ENCODE peak calls at places on chromosomes 11 and 22, in eight cellular contexts. N, C, I, V, O, Q, P and G are unnamed samples.
A peak's percentile ranks its signal among the peaks of the same experiment; 100 is the strongest.

GRCh38 chr11:8833568-8834275 is 77.3 kb upstream of the AKIP1 start:
- DNase-seq in N (no peak), C (no peak), I (no peak), V (no peak), O (no peak), Q (no peak), P (no peak), G (no peak)

GRCh38 chr11:64268687-64269379 is 15.6 kb downstream of the BAD start:
- DNase-seq in N (peak; percentile 83), C (no peak), I (peak; percentile 80), V (peak; percentile 82), O (no peak), Q (no peak), P (no peak), G (peak; percentile 94)

GRCh38 chr11:119193626-119194025 is 8.4 kb downstream of the NHERF4 start:
- DNase-seq in N (no peak), C (no peak), I (no peak), V (no peak), O (no peak), Q (no peak), P (no peak), G (no peak)

GRCh38 chr22:41574847-41575381 is 14.1 kb downstream of the CSDC2 start:
- DNase-seq in N (peak; percentile 54), C (peak; percentile 39), I (peak; percentile 59), V (peak; percentile 36), O (no peak), Q (no peak), P (no peak), G (peak; percentile 90)

GRCh38 chr22:24423519-24424000 is 3.8 kb upstream of the ADORA2A start:
- DNase-seq in N (peak; percentile 54), C (peak; percentile 63), I (peak; percentile 73), V (peak; percentile 60), O (no peak), Q (peak; percentile 74), P (no peak), G (peak; percentile 57)

GRCh38 chr22:37496651-37497599 is 10.7 kb upstream of the MFNG start:
- DNase-seq in N (no peak), C (no peak), I (no peak), V (no peak), O (no peak), Q (no peak), P (peak; percentile 71), G (no peak)

GRCh38 chr11:31443802-31444201 is 65.6 kb downstream of the IMMP1L start:
- DNase-seq in N (no peak), C (no peak), I (no peak), V (no peak), O (no peak), Q (no peak), P (no peak), G (no peak)

GRCh38 chr22:28477556-28477955 is 202.1 kb downstream of the TTC28 start:
- DNase-seq in N (no peak), C (no peak), I (no peak), V (no peak), O (no peak), Q (no peak), P (no peak), G (no peak)

GRCh38 chr11:850777-851762 is 8.4 kb downstream of the TSPAN4 start:
- DNase-seq in N (no peak), C (no peak), I (no peak), V (no peak), O (no peak), Q (no peak), P (no peak), G (no peak)

GRCh38 chr22:48783821-48784266 is 1043.8 kb downstream of the BRD1 start:
- DNase-seq in N (no peak), C (peak; percentile 15), I (no peak), V (no peak), O (no peak), Q (no peak), P (no peak), G (no peak)

GRCh38 chr11:17653606-17654005 is 65.8 kb upstream of the MYOD1 start:
- DNase-seq in N (no peak), C (no peak), I (no peak), V (no peak), O (no peak), Q (no peak), P (no peak), G (no peak)

GRCh38 chr11:97615541-97615940 is 1225.7 kb downstream of the JRKL start:
- DNase-seq in N (no peak), C (no peak), I (no peak), V (no peak), O (no peak), Q (no peak), P (no peak), G (no peak)

GRCh38 chr11:126310229-126310991 is 6.5 kb downstream of the DCPS start:
- DNase-seq in N (peak; percentile 67), C (peak; percentile 75), I (peak; percentile 84), V (peak; percentile 81), O (peak; percentile 42), Q (peak; percentile 85), P (no peak), G (peak; percentile 90)

GRCh38 chr11:78318733-78319132 is 98.9 kb downstream of the GAB2 start:
- DNase-seq in N (no peak), C (no peak), I (no peak), V (no peak), O (no peak), Q (no peak), P (no peak), G (no peak)
- TF ChIP-seq CTCF in N (no peak), C (no peak), I (no peak), V (no peak), O (no peak), Q (no peak), P (no peak), G (no peak)

GRCh38 chr22:47281126-47282106 is 519.0 kb downstream of the TBC1D22A start:
- DNase-seq in N (no peak), C (no peak), I (no peak), V (no peak), O (no peak), Q (no peak), P (no peak), G (no peak)
- H3K9me3 ChIP-seq in N (no peaks in the 10 kb centered on the region), C (no peaks in the 10 kb centered on the region), I (no peaks in the 10 kb centered on the region), V (no peaks in the 10 kb centered on the region), O (no peaks in the 10 kb centered on the region), Q (no peaks in the 10 kb centered on the region), P (no peaks in the 10 kb centered on the region), G (no peaks in the 10 kb centered on the region)

GRCh38 chr11:43577566-43578264 is 102.8 kb upstream of the HSD17B12 start:
- DNase-seq in N (no peak), C (no peak), I (no peak), V (no peak), O (no peak), Q (no peak), P (no peak), G (no peak)

GRCh38 chr11:43579919-43580276 is 100.6 kb upstream of the HSD17B12 start:
- DNase-seq in N (no peak), C (no peak), I (no peak), V (no peak), O (no peak), Q (no peak), P (no peak), G (no peak)

GRCh38 chr11:43578346-43579170 is 102.0 kb upstream of the HSD17B12 start:
- DNase-seq in N (no peak), C (no peak), I (no peak), V (no peak), O (no peak), Q (no peak), P (no peak), G (no peak)

GRCh38 chr11:43580735-43581369 is 99.7 kb upstream of the HSD17B12 start:
- DNase-seq in N (no peak), C (no peak), I (no peak), V (no peak), O (no peak), Q (peak; percentile 56), P (no peak), G (peak; percentile 47)

DNA sequence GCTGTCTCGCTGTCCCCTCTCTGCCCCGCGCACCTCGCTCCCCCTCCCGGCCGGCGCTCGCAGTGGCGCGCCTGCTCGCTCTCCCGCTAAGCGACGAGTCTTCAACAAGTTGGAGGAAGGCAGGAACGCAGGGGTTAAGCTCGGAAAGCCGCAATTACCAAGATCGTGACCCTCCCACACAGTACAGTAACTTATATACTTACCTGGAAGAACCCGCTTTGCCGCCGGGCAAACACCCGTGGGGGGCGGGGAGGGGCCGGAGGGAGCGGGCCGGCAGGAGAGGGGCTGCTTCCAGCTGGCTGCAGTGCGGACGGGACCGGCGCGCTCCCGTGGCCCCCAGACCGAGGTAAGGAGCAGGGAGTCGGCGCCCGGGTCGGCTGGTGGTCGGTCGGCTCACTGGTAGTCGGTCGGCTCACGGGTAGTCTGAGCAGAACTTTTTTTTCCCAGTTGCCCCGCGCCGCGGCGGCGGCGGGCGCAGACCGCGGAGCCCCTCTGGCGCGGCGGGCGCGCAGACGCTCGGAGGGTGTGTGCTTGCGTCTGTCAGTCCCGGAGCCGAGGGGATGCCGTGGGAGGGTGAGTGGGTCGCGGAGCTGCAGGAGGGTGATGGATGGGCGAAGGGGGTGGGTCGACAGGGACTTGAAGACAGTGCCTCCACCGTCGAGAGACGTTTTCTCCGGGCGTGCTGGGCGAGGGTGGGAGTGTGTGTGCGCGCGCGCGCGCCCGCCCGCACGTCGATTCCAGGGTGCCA is 101.2 kb upstream of the HSD17B12 start:
- DNase-seq in N (no peak), C (no peak), I (no peak), V (no peak), O (no peak), Q (peak; percentile 74), P (no peak), G (peak; percentile 57)
- TF ChIP-seq CTCF in N (no peak), C (no peak), I (no peak), V (no peak), O (no peak), Q (peak; percentile 44), P (peak; percentile 41), G (no peak)

GRCh38 chr22:11598492-11599440 is 3929.2 kb upstream of the OR11H1 start:
- DNase-seq in N (no peak), C (no peak), I (peak; percentile 43), V (no peak), O (no peak), Q (no peak), P (no peak), G (no peak)
- H3K9me3 ChIP-seq in N (no peaks in the 10 kb centered on the region), C (no peaks in the 10 kb centered on the region), I (no peaks in the 10 kb centered on the region), V (peaks cover 5% of the 10 kb centered on the region), O (no peaks in the 10 kb centered on the region), Q (peaks cover 8% of the 10 kb centered on the region), P (peaks cover 51% of the 10 kb centered on the region), G (no peaks in the 10 kb centered on the region)

GRCh38 chr22:18156878-18157713 is 7.1 kb downstream of the USP18 start:
- DNase-seq in N (peak; percentile 44), C (peak; percentile 42), I (peak; percentile 75), V (peak; percentile 74), O (peak; percentile 33), Q (peak; percentile 85), P (peak; percentile 99), G (peak; percentile 86)
- TF ChIP-seq CTCF in N (peak; percentile 28), C (peak; percentile 20), I (peak; percentile 59), V (peak; percentile 58), O (peak; percentile 84), Q (peak; percentile 93), P (peak; percentile 95), G (peak; percentile 57)

GRCh38 chr11:35763301-35763700 is 100.7 kb downstream of the TRIM44 start:
- DNase-seq in N (no peak), C (no peak), I (no peak), V (no peak), O (no peak), Q (no peak), P (no peak), G (no peak)
- H3K9me3 ChIP-seq in N (no peaks in the 10 kb centered on the region), C (no peaks in the 10 kb centered on the region), I (no peaks in the 10 kb centered on the region), V (no peaks in the 10 kb centered on the region), O (no peaks in the 10 kb centered on the region), Q (no peaks in the 10 kb centered on the region), P (no peaks in the 10 kb centered on the region), G (no peaks in the 10 kb centered on the region)

GRCh38 chr11:105456950-105457349 is 152.9 kb upstream of the GRIA4 start:
- DNase-seq in N (no peak), C (no peak), I (no peak), V (no peak), O (no peak), Q (no peak), P (no peak), G (no peak)
- TF ChIP-seq CTCF in N (no peak), C (no peak), I (no peak), V (no peak), O (peak; percentile 29), Q (no peak), P (no peak), G (no peak)